ENCODE peak calls at places on chromosome 15, in ten cellular contexts. Y is OCI-LY7, O is pancreas, Z is cardiac muscle cell, D is tibial artery, G is GM12865, R is cardiac fibroblast, S is WERI-Rb-1, Q is IMR-90, X is GM12878. F is an unnamed sample.

GRCh38 chr15:59941612-59942011 is 62.5 kb upstream of the FOXB1 start:
- DNase-seq in Y (no peak), O (no peak), Z (no peak), D (no peak), G (no peak), R (no peak), S (no peak), Q (no peak), X (no peak), F (no peak)

GRCh38 chr15:33086500-33087141 is 107.9 kb downstream of the FMN1 start:
- DNase-seq in Y (peak), O (no peak), Z (peak), D (no peak), G (peak), R (peak), S (no peak), Q (peak), X (peak), F (peak)

GRCh38 chr15:42151736-42152135 is 4.7 kb downstream of the PLA2G4F start:
- DNase-seq in Y (no peak), O (no peak), Z (no peak), D (peak), G (no peak), R (peak), S (no peak), Q (no peak), X (no peak), F (no peak)

GRCh38 chr15:28901987-28902745 is 16.4 kb downstream of the APBA2 start:
- DNase-seq in Y (no peak), O (no peak), Z (no peak), D (peak), G (no peak), R (no peak), S (peak), Q (no peak), X (no peak), F (no peak)

GRCh38 chr15:32657198-32657886 is 15.8 kb downstream of the SCG5 start:
- DNase-seq in Y (no peak), O (no peak), Z (no peak), D (no peak), G (no peak), R (no peak), S (no peak), Q (no peak), X (no peak), F (peak)

GRCh38 chr15:67405208-67406191 is 115.4 kb upstream of the C15orf61 start:
- DNase-seq in Y (no peak), O (no peak), Z (peak), D (no peak), G (no peak), R (peak), S (no peak), Q (peak), X (no peak), F (peak)

GRCh38 chr15:82851331-82851850 is 42.0 kb downstream of the WHAMM start:
- DNase-seq in Y (no peak), O (no peak), Z (no peak), D (no peak), G (no peak), R (no peak), S (no peak), Q (no peak), X (no peak), F (no peak)

GRCh38 chr15:74499366-74499765 is 38.4 kb upstream of the UBL7 start:
- DNase-seq in Y (no peak), O (no peak), Z (no peak), D (no peak), G (no peak), R (no peak), S (no peak), Q (no peak), X (no peak), F (no peak)

GRCh38 chr15:74768771-74769342 is 13.0 kb upstream of the CSK start:
- DNase-seq in Y (peak), O (no peak), Z (peak), D (peak), G (peak), R (peak), S (peak), Q (peak), X (no peak), F (peak)

GRCh38 chr15:32730677-32731654 is 13.2 kb downstream of the GREM1 start:
- DNase-seq in Y (no peak), O (peak), Z (peak), D (no peak), G (no peak), R (peak), S (no peak), Q (no peak), X (no peak), F (peak)

GRCh38 chr15:33104276-33104675 is 90.2 kb downstream of the FMN1 start:
- DNase-seq in Y (no peak), O (no peak), Z (no peak), D (no peak), G (no peak), R (peak), S (no peak), Q (peak), X (no peak), F (peak)

GRCh38 chr15:70049115-70049514 is 48.6 kb downstream of the TLE3 start:
- DNase-seq in Y (no peak), O (no peak), Z (no peak), D (peak), G (no peak), R (no peak), S (no peak), Q (no peak), X (no peak), F (no peak)

GRCh38 chr15:61141497-61142125 is 87.5 kb downstream of the RORA start:
- DNase-seq in Y (no peak), O (no peak), Z (no peak), D (no peak), G (no peak), R (no peak), S (no peak), Q (no peak), X (no peak), F (no peak)

GRCh38 chr15:80679167-80679804 is 15.8 kb upstream of the ABHD17C start:
- DNase-seq in Y (no peak), O (no peak), Z (no peak), D (no peak), G (peak), R (no peak), S (no peak), Q (no peak), X (no peak), F (no peak)

GRCh38 chr15:90869140-90869541 is 753 bp downstream of the FURIN start:
- DNase-seq in Y (no peak), O (no peak), Z (no peak), D (no peak), G (no peak), R (no peak), S (no peak), Q (no peak), X (no peak), F (no peak)

GRCh38 chr15:90870354-90871096 is 2.1 kb downstream of the FURIN start:
- DNase-seq in Y (peak), O (no peak), Z (no peak), D (no peak), G (peak), R (peak), S (no peak), Q (no peak), X (no peak), F (peak)

GRCh38 chr15:90871097-90871715 is 2.8 kb downstream of the FURIN start:
- DNase-seq in Y (peak), O (peak), Z (peak), D (no peak), G (peak), R (peak), S (peak), Q (no peak), X (no peak), F (peak)

GRCh38 chr15:90868261-90868689 is at the start of gene FURIN:
- DNase-seq in Y (no peak), O (no peak), Z (no peak), D (no peak), G (no peak), R (no peak), S (no peak), Q (no peak), X (no peak), F (no peak)

DNA sequence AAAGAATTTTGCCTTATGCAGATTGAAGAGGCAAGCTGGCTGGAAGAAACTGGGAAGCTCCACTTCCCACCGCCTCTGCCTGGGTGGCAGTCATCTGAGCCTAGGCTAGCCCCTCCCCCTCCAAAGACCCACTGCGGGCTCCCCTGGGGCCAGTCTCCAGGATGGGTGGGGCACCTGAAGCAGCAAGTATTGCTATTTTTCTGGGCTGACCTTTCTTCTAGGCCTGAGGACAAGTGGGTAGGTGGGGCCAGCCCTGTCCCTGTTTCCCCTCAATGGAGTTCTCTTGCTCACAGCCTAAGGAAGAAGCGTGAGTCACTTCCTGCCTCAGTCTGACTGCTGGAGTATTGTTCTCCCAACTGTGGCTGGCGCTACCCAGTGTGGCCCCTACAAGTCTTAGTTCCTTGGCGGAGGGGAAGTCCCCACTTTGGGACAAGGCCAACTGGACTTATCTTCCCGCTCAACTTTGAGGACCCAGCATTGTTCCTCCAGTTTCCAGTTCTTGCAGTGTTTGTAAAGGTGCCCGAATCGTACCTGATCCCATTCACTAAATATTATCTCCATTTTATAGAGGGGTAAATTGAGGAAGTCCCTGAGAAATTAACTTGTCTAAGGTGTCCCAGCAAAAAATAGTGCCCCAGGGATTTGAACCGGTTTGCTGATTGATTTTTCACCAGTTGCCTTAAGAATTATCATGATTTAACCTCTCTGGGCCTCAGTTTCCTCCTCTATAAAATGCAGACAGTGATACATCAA is 1.4 kb downstream of the FURIN start:
- DNase-seq in Y (peak), O (no peak), Z (peak), D (peak), G (peak), R (peak), S (no peak), Q (peak), X (no peak), F (peak)
- H3K4me3 ChIP-seq in Y (no peak), O (no peak), Z (no peak), D (no peak), G (no peak), R (peak), S (no peak), Q (no peak), X (peak), F (no peak)

DNA sequence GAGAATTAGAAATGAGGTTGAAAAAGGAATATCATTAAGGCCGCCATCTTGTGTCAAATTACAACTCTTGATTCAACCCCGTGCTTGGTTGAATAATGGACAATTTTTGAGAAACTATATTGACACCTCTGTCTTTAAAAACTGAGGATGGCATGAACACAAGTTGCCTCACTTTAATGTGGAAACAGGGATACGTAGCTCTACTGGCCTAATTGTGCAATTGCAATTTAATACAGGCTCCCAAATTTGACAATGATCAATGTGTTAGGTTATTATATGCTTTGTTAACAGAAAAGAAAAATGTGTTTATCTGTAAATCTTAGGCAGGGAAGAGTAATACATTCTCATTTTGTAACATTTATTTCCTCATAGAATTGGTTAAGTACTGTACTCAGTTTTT is 77.1 kb upstream of the MCTP2 start:
- DNase-seq in Y (no peak), O (no peak), Z (no peak), D (no peak), G (no peak), R (no peak), S (no peak), Q (no peak), X (no peak), F (no peak)
- TF ChIP-seq CTCF in Y (peak), O (no peak), Z (no peak), D (no peak), G (no peak), R (no peak), S (no peak), Q (no peak), X (no peak), F (no peak)

DNA sequence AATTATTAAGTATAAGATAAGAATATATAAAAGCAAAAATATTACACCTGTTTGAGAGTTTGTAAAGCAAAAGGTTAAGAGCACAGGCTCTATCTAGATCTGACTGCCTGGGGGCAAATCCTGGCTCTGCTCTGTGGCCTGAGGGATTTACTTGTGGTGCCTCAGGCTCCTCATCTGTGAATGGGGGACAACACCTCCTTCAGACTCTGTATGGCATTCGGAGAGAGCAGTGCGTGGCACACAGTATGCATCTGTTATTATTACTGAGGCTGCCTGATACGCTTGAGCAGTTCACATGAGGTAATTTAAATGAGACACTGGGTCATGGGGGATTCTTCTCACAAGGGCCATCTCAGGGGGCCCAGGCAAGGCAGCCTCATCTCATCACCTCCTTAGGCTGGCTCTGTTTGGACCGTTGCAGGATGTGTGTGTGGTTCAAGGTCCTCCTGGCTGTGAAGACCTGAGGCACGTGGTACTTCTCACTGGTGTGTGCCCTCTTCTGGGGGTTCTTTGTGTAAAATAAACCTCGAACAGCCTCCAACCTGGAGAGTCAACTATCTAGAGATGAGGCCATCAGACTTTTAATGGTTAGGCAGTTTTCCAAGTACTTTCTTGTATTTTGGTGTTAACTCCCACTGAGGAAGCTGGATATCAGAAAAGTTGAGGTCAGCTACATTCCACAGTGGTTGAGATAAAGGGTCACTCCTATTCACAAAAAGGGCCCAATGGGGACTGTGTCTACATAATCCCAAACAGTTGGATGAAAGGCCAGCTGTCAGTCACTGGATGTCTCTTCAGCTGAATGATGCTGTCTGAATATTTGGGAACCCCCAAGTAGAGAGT is 9.0 kb downstream of the GNB5 start:
- DNase-seq in Y (peak), O (no peak), Z (no peak), D (no peak), G (no peak), R (no peak), S (no peak), Q (no peak), X (no peak), F (no peak)
- H3K4me3 ChIP-seq in Y (peak), O (no peak), Z (no peak), D (no peak), G (no peak), R (no peak), S (no peak), Q (no peak), X (no peak), F (no peak)

DNA sequence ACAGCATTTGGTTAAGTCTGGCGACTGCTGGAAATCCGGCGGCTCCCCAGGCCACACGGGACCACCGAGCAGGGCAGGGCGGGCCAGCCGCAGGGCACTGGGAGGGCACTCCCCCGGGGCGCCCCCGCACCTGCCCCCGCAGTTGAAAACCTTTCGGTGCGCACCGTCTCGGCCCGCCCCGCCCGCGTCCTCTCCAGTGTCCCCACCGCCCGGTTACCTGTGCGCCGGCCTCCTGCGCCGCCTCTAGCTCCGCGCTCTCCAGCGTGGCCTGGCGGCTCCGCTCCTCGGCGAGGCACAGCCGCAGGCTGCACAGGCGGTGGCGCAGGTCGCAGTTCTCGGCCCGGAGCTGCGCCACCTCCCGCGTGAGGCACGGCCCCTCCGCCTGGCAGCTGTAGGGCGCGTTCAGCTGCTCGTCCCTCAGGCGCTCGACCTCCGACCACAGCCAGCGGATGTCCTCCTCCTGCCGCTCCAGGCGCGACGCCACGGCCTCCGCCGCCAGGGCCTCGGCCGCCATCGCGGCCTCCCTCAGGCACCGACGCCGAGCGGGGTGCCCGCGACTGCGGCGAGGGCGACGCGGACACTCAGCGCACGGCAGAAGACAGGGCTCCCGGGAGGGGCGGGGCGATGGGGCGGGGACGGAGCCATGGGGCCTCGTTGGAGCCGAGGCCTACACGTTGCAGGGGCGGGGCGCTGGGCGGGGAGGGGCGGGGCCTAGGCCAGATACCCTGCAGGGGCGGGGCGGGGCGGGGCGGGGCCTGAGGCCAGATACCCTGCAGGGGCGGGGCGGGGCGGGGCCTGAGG is at the start of gene TARS3:
- DNase-seq in Y (peak), O (peak), Z (peak), D (peak), G (peak), R (peak), S (peak), Q (peak), X (peak), F (peak)
- TF ChIP-seq CTCF in Y (peak), O (no peak), Z (peak), D (peak), G (peak), R (peak), S (no peak), Q (peak), X (peak), F (no peak)

GRCh38 chr15:52710710-52711107 is 31.5 kb upstream of the ATOSA start:
- DNase-seq in Y (no peak), O (no peak), Z (no peak), D (no peak), G (no peak), R (no peak), S (no peak), Q (no peak), X (no peak), F (no peak)

GRCh38 chr15:52709172-52709979 is 30.2 kb upstream of the ATOSA start:
- DNase-seq in Y (peak), O (peak), Z (peak), D (no peak), G (peak), R (no peak), S (peak), Q (no peak), X (no peak), F (no peak)

GRCh38 chr15:52706091-52706490 is 26.9 kb upstream of the ATOSA start:
- DNase-seq in Y (no peak), O (no peak), Z (no peak), D (no peak), G (no peak), R (no peak), S (no peak), Q (no peak), X (no peak), F (peak)

GRCh38 chr15:52714968-52715367 is 35.8 kb upstream of the ATOSA start:
- DNase-seq in Y (no peak), O (no peak), Z (no peak), D (no peak), G (no peak), R (no peak), S (no peak), Q (no peak), X (no peak), F (no peak)

DNA sequence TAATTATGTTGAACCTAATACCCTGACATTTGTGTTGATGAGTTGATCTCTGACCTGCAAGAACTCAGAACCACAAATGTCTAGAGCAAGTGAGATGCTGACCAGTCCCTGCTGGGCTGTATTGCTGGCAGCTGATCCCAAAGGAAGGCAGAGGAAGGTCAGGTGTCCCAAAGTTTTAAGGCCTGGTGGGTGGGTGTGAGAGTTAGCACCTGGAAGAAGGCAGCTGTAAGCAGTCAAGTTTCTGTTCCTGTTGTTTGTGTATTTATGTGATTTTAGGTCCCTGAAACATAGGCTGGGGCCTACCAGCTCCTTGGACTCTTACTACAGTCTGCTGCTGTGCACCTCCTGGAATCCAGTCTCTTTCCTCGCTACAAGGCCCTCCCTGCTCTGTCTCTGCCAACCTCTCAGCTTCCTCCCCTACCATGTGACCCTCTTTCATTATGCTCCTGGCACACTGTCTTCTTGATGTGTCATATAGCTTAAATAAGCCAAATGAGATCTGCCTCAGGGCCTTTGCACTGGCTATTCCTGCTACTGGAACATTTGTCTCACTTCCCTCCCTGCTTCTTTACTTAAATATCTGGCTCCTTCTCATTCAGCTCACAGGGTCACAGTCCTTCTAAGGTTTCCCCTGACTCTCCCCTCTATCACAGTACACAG is 31.0 kb upstream of the ATOSA start:
- DNase-seq in Y (peak), O (no peak), Z (no peak), D (no peak), G (peak), R (no peak), S (no peak), Q (no peak), X (peak), F (no peak)
- H3K4me3 ChIP-seq in Y (peak), O (no peak), Z (no peak), D (no peak), G (no peak), R (no peak), S (no peak), Q (no peak), X (no peak), F (no peak)

GRCh38 chr15:51403072-51403878 is 61.8 kb downstream of the GLDN start:
- DNase-seq in Y (peak), O (no peak), Z (peak), D (no peak), G (peak), R (peak), S (no peak), Q (peak), X (no peak), F (peak)
- TF ChIP-seq CTCF in Y (peak), O (peak), Z (peak), D (peak), G (peak), R (peak), S (peak), Q (peak), X (peak), F (peak)